ENCODE peak calls at places on chromosome 6, in six cellular contexts. Z, H, O, D, B and N are unnamed samples. For H3K4me1, the result is how much of the 10 kb centered on the place peaks cover.

GRCh38 chr6:14703586-14703985 is 542.3 kb upstream of the JARID2 start:
- DNase-seq in Z (no peak), H (peak), O (no peak), D (no peak), B (no peak), N (no peak)

GRCh38 chr6:136761227-136761922 is 30.9 kb downstream of the MAP3K5 start:
- DNase-seq in Z (no peak), H (peak), O (no peak), D (peak), B (peak), N (no peak)

GRCh38 chr6:143232849-143233248 is 172.2 kb downstream of the AIG1 start:
- DNase-seq in Z (no peak), H (peak), O (no peak), D (no peak), B (peak), N (peak)

GRCh38 chr6:125714431-125715090 is 34.9 kb upstream of the HEY2 start:
- DNase-seq in Z (no peak), H (no peak), O (no peak), D (no peak), B (no peak), N (no peak)

GRCh38 chr6:13469688-13470087 is 17.7 kb downstream of the GFOD1 start:
- DNase-seq in Z (no peak), H (no peak), O (no peak), D (no peak), B (no peak), N (no peak)

GRCh38 chr6:137697267-137697938 is 169.7 kb upstream of the TNFAIP3 start:
- DNase-seq in Z (no peak), H (peak), O (no peak), D (no peak), B (no peak), N (no peak)

GRCh38 chr6:33589723-33590530 is 9.9 kb upstream of the BAK1 start:
- DNase-seq in Z (no peak), H (peak), O (peak), D (peak), B (peak), N (peak)

GRCh38 chr6:51813904-51814303 is 273.5 kb downstream of the PKHD1 start:
- DNase-seq in Z (no peak), H (no peak), O (no peak), D (no peak), B (no peak), N (no peak)

GRCh38 chr6:159646136-159646535 is 46.9 kb downstream of the SOD2 start:
- DNase-seq in Z (no peak), H (peak), O (no peak), D (no peak), B (no peak), N (no peak)

GRCh38 chr6:25219147-25219546 is 60.0 kb upstream of the CARMIL1 start:
- DNase-seq in Z (no peak), H (no peak), O (no peak), D (no peak), B (no peak), N (no peak)

GRCh38 chr6:67683960-67684359 is 951.1 kb upstream of the ADGRB3 start:
- DNase-seq in Z (no peak), H (peak), O (no peak), D (no peak), B (no peak), N (no peak)

GRCh38 chr6:162343902-162344226 is 383.7 kb downstream of the PRKN start:
- DNase-seq in Z (no peak), H (peak), O (no peak), D (no peak), B (no peak), N (no peak)

GRCh38 chr6:47097092-47097945 is 55.2 kb upstream of the ADGRF1 start:
- DNase-seq in Z (no peak), H (peak), O (peak), D (peak), B (peak), N (peak)

GRCh38 chr6:71334768-71335167 is 46.2 kb downstream of the OGFRL1 start:
- DNase-seq in Z (no peak), H (no peak), O (no peak), D (no peak), B (no peak), N (no peak)

GRCh38 chr6:134358320-134358719 is 40.4 kb upstream of the SGK1 start:
- DNase-seq in Z (no peak), H (peak), O (no peak), D (no peak), B (no peak), N (no peak)

GRCh38 chr6:97305676-97306075 is 22.7 kb upstream of the MMS22L start:
- DNase-seq in Z (no peak), H (no peak), O (no peak), D (no peak), B (no peak), N (no peak)

GRCh38 chr6:27617700-27618689 is 145.1 kb upstream of the ZNF184 start:
- DNase-seq in Z (no peak), H (peak), O (no peak), D (no peak), B (no peak), N (no peak)

GRCh38 chr6:32086661-32087573 is 22.2 kb downstream of the TNXB start:
- DNase-seq in Z (no peak), H (peak), O (no peak), D (no peak), B (no peak), N (no peak)

GRCh38 chr6:47651505-47651944 is 46.9 kb upstream of the ADGRF4 start:
- DNase-seq in Z (no peak), H (peak), O (no peak), D (no peak), B (no peak), N (no peak)

GRCh38 chr6:63582579-63583231 is 10.4 kb downstream of the LOC128125822 start:
- DNase-seq in Z (no peak), H (no peak), O (no peak), D (no peak), B (no peak), N (no peak)

GRCh38 chr6:149651056-149651455 is 2.5 kb upstream of the KATNA1 start:
- DNase-seq in Z (no peak), H (no peak), O (no peak), D (no peak), B (no peak), N (no peak)

GRCh38 chr6:118307581-118307980 is 240.5 kb upstream of the PLN start:
- DNase-seq in Z (no peak), H (no peak), O (peak), D (peak), B (no peak), N (no peak)

GRCh38 chr6:169723991-169724553 is at the start of gene PHF10:
- DNase-seq in Z (peak), H (peak), O (peak), D (peak), B (peak), N (peak)

GRCh38 chr6:118810420-118811027 is 83.4 kb upstream of the ASF1A start:
- DNase-seq in Z (peak), H (no peak), O (no peak), D (no peak), B (no peak), N (peak)

DNA sequence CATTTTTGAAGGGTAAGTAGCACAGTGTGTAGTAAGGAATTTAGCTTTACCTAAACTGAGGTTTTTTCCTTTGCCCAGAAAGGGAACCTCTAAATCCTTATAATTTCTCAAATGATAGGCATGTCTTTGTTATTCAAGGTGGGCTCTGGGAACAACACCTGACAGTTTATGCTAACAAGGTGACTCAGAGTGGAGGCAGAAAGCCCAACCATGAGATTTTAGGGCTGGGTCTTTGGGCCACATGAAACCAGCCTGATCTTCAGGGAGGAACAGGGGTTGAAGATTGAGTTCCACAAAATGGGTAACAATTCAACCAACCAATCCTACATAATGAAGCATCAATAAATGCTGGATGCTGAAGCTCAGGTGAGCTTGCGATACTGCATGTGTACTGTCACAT is 46.6 kb downstream of the PRSS35 start:
- DNase-seq in Z (no peak), H (no peak), O (no peak), D (no peak), B (no peak), N (no peak)
- H3K4me3 ChIP-seq in Z (no peak), H (no peak), O (no peak), D (no peak), B (no peak), N (no peak)

GRCh38 chr6:43504756-43505593 is 5.2 kb downstream of the LRRC73 start:
- DNase-seq in Z (no peak), H (no peak), O (no peak), D (no peak), B (no peak), N (no peak)
- TF ChIP-seq CTCF in Z (no peak), H (no peak), O (no peak), D (no peak), B (no peak), N (no peak)

DNA sequence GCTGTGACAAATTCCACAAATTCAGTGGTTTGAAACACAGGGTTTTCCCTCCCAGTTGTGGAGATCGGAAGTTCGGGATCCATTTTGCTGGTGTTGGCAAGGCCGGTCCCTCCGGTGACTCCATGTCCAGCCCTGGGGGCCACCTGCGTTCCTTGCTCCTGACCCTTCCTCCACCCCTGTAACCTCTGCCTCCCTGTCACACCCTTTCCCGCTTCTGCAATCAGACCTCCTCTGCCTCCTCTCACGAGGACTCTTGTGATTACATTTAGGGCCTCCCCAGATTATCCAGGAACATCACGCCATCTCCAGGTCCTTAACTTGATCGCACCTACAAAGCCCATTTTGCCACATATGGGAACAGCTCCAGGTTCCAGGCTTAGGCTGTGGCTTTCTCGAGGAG is 12.5 kb downstream of the RPS6KA2 start:
- DNase-seq in Z (no peak), H (peak), O (no peak), D (peak), B (no peak), N (no peak)
- H3K4me1 ChIP-seq in Z (under half), H (under half), O (under half), D (half or more), B (half or more), N (half or more)

GRCh38 chr6:37139223-37139962 is 30.6 kb upstream of the PIM1 start:
- DNase-seq in Z (no peak), H (peak), O (no peak), D (no peak), B (no peak), N (no peak)

GRCh38 chr6:37136821-37137200 is 33.1 kb upstream of the PIM1 start:
- DNase-seq in Z (no peak), H (no peak), O (no peak), D (no peak), B (no peak), N (no peak)

GRCh38 chr6:37135835-37136694 is 33.9 kb upstream of the PIM1 start:
- DNase-seq in Z (no peak), H (peak), O (no peak), D (no peak), B (no peak), N (no peak)

GRCh38 chr6:37137201-37137880 is 32.6 kb upstream of the PIM1 start:
- DNase-seq in Z (no peak), H (peak), O (no peak), D (no peak), B (no peak), N (no peak)

GRCh38 chr6:37137881-37138568 is 31.9 kb upstream of the PIM1 start:
- DNase-seq in Z (no peak), H (peak), O (no peak), D (no peak), B (no peak), N (no peak)
- H3K4me3 ChIP-seq in Z (no peak), H (peak), O (no peak), D (no peak), B (no peak), N (no peak)